ENCODE peak calls at places on chromosomes 11 and 22, in seven cellular contexts. One of them, this sample, is unnamed.

GRCh38 chr11:96341237-96342130 is 1.5 kb downstream of the MAML2 start:
- DNase-seq in sigmoid colon: peak; percentile 79
- DNase-seq in IMR-90: peak; percentile 56
- DNase-seq in tibial nerve: no peak
- DNase-seq in transverse colon: peak; percentile 75
- DNase-seq in thyroid gland: peak; percentile 59
- DNase-seq in body of pancreas: peak; percentile 33
- DNase-seq in this sample: no peak

GRCh38 chr11:15091620-15092019 is 18.2 kb downstream of the CALCB start:
- DNase-seq in sigmoid colon: no peak
- DNase-seq in IMR-90: no peak
- DNase-seq in tibial nerve: no peak
- DNase-seq in transverse colon: no peak
- DNase-seq in thyroid gland: no peak
- DNase-seq in body of pancreas: no peak
- DNase-seq in this sample: no peak

GRCh38 chr11:19827399-19828135 is 114.9 kb downstream of the NAV2 start:
- DNase-seq in sigmoid colon: no peak
- DNase-seq in IMR-90: no peak
- DNase-seq in tibial nerve: no peak
- DNase-seq in transverse colon: no peak
- DNase-seq in thyroid gland: no peak
- DNase-seq in body of pancreas: no peak
- DNase-seq in this sample: no peak

GRCh38 chr11:12662101-12662500 is 12.1 kb upstream of the TEAD1 start:
- DNase-seq in sigmoid colon: no peak
- DNase-seq in IMR-90: no peak
- DNase-seq in tibial nerve: no peak
- DNase-seq in transverse colon: no peak
- DNase-seq in thyroid gland: no peak
- DNase-seq in body of pancreas: no peak
- DNase-seq in this sample: no peak

GRCh38 chr11:134063991-134064747 is 4.7 kb upstream of the JAM3 start:
- DNase-seq in sigmoid colon: no peak
- DNase-seq in IMR-90: no peak
- DNase-seq in tibial nerve: no peak
- DNase-seq in transverse colon: no peak
- DNase-seq in thyroid gland: no peak
- DNase-seq in body of pancreas: no peak
- DNase-seq in this sample: no peak

GRCh38 chr11:10653242-10653641 is 40.3 kb downstream of the IRAG1 start:
- DNase-seq in sigmoid colon: no peak
- DNase-seq in IMR-90: no peak
- DNase-seq in tibial nerve: no peak
- DNase-seq in transverse colon: no peak
- DNase-seq in thyroid gland: no peak
- DNase-seq in body of pancreas: no peak
- DNase-seq in this sample: no peak

GRCh38 chr11:69425895-69426544 is 55.4 kb upstream of the LINC01488 start:
- DNase-seq in sigmoid colon: no peak
- DNase-seq in IMR-90: no peak
- DNase-seq in tibial nerve: no peak
- DNase-seq in transverse colon: no peak
- DNase-seq in thyroid gland: no peak
- DNase-seq in body of pancreas: no peak
- DNase-seq in this sample: no peak

GRCh38 chr11:103436131-103436770 is 327.0 kb downstream of the DYNC2H1 start:
- DNase-seq in sigmoid colon: no peak
- DNase-seq in IMR-90: no peak
- DNase-seq in tibial nerve: no peak
- DNase-seq in transverse colon: no peak
- DNase-seq in thyroid gland: no peak
- DNase-seq in body of pancreas: no peak
- DNase-seq in this sample: no peak

GRCh38 chr11:8766043-8766992 is 83.7 kb downstream of the RPL27A start:
- DNase-seq in sigmoid colon: no peak
- DNase-seq in IMR-90: peak; percentile 52
- DNase-seq in tibial nerve: no peak
- DNase-seq in transverse colon: no peak
- DNase-seq in thyroid gland: no peak
- DNase-seq in body of pancreas: no peak
- DNase-seq in this sample: no peak

GRCh38 chr11:112366777-112367176 is 106.1 kb upstream of the PLET1 start:
- DNase-seq in sigmoid colon: no peak
- DNase-seq in IMR-90: peak; percentile 80
- DNase-seq in tibial nerve: no peak
- DNase-seq in transverse colon: no peak
- DNase-seq in thyroid gland: no peak
- DNase-seq in body of pancreas: no peak
- DNase-seq in this sample: no peak

GRCh38 chr22:47213571-47214230 is 451.3 kb downstream of the TBC1D22A start:
- DNase-seq in sigmoid colon: peak; percentile 33
- DNase-seq in IMR-90: no peak
- DNase-seq in tibial nerve: no peak
- DNase-seq in transverse colon: peak; percentile 28
- DNase-seq in thyroid gland: peak; percentile 46
- DNase-seq in body of pancreas: no peak
- DNase-seq in this sample: peak; percentile 30

GRCh38 chr11:78489184-78489583 is 71.6 kb upstream of the GAB2 start:
- DNase-seq in sigmoid colon: no peak
- DNase-seq in IMR-90: no peak
- DNase-seq in tibial nerve: no peak
- DNase-seq in transverse colon: no peak
- DNase-seq in thyroid gland: no peak
- DNase-seq in body of pancreas: no peak
- DNase-seq in this sample: no peak

GRCh38 chr11:117985953-117986887 is at the start of gene IL10RA:
- DNase-seq in sigmoid colon: peak; percentile 91
- DNase-seq in IMR-90: peak; percentile 20
- DNase-seq in tibial nerve: peak; percentile 39
- DNase-seq in transverse colon: peak; percentile 90
- DNase-seq in thyroid gland: peak; percentile 78
- DNase-seq in body of pancreas: peak; percentile 84
- DNase-seq in this sample: no peak

GRCh38 chr22:36856121-36856791 is 4.5 kb upstream of the NCF4 start:
- DNase-seq in sigmoid colon: peak; percentile 94
- DNase-seq in IMR-90: peak; percentile 79
- DNase-seq in tibial nerve: peak; percentile 65
- DNase-seq in transverse colon: peak; percentile 95
- DNase-seq in thyroid gland: peak; percentile 85
- DNase-seq in body of pancreas: peak; percentile 89
- DNase-seq in this sample: peak; percentile 65

GRCh38 chr11:57536947-57537654 is at the start of gene SMTNL1:
- DNase-seq in sigmoid colon: no peak
- DNase-seq in IMR-90: no peak
- DNase-seq in tibial nerve: no peak
- DNase-seq in transverse colon: no peak
- DNase-seq in thyroid gland: no peak
- DNase-seq in body of pancreas: no peak
- DNase-seq in this sample: no peak

GRCh38 chr22:41341990-41342389 is 39.8 kb upstream of the TEF start:
- DNase-seq in sigmoid colon: no peak
- DNase-seq in IMR-90: peak; percentile 36
- DNase-seq in tibial nerve: no peak
- DNase-seq in transverse colon: no peak
- DNase-seq in thyroid gland: no peak
- DNase-seq in body of pancreas: no peak
- DNase-seq in this sample: no peak

GRCh38 chr11:35316161-35316560 is 103.2 kb downstream of the SLC1A2 start:
- DNase-seq in sigmoid colon: no peak
- DNase-seq in IMR-90: peak; percentile 33
- DNase-seq in tibial nerve: no peak
- DNase-seq in transverse colon: no peak
- DNase-seq in thyroid gland: no peak
- DNase-seq in body of pancreas: no peak
- DNase-seq in this sample: no peak

DNA sequence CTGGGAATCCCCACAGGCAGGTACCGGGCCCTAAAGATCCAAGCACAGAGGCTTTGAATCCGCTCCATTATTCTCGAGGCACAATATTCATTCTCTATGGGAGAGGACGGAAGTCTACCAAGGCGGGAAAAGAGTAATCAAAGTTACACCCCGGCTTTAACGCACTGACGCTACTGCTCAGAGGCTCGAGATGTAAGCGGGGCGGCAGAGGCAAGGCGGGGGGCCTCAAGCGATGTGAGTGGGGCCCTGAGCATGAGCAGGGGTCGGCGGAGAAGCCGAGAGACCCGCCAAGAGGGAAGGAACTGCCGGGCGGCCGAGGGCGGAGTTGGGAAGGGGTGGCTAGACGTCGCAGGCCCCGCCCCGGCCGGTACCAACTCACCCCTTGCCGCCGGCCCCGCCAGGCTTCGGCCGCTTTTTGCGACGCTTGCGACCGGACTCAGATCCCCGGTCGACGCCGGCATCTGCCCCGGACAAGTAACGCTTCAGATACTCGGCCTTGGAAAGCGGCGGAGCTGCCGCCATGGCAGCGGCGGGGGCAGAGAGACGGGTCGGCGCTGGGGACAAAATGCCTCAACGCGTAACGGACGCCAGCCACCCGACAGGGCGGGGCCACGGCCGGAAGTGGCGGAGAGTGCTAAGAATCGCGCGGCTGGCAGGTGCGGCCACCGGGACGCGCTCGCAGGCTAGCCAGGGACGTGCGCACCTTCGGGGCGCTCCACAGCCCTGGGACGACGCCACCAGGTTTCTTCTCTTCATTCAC is at the start of gene BUD13:
- DNase-seq in sigmoid colon: peak; percentile 95
- DNase-seq in IMR-90: peak; percentile 75
- DNase-seq in tibial nerve: peak; percentile 75
- DNase-seq in transverse colon: peak; percentile 94
- DNase-seq in thyroid gland: peak; percentile 89
- DNase-seq in body of pancreas: peak; percentile 89
- DNase-seq in this sample: peak; percentile 63
- TF ChIP-seq POLR2A in sigmoid colon: peak; percentile 47
- TF ChIP-seq POLR2A in IMR-90: peak; percentile 64
- TF ChIP-seq POLR2A in tibial nerve: peak; percentile 50
- TF ChIP-seq POLR2A in transverse colon: peak; percentile 79
- TF ChIP-seq POLR2A in thyroid gland: peak; percentile 80
- TF ChIP-seq POLR2A in body of pancreas: peak; percentile 57
- TF ChIP-seq POLR2A in this sample: peak; percentile 65

DNA sequence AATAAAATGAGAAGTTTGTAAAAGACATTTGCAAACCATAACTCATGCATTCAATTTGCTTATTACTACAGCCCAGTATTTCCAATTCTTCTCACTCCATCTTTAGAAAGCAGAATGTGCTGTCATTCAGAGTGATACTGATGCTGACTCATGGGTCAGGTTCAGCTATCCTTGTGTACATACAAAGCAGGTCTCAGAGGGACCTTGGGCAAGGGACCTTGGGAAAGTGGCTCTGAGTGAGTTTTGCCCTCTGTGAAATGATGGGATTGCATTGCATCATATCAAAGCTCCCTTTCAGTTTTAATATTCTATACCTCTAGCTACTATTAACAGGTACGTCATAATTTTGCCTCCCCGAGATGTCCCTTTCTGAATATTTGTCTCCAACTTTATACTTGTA is 848.7 kb downstream of the OPCML start:
- DNase-seq in sigmoid colon: no peak
- DNase-seq in IMR-90: peak; percentile 14
- DNase-seq in tibial nerve: no peak
- DNase-seq in transverse colon: no peak
- DNase-seq in thyroid gland: no peak
- DNase-seq in body of pancreas: no peak
- DNase-seq in this sample: no peak
- TF ChIP-seq POLR2A in sigmoid colon: no peak
- TF ChIP-seq POLR2A in IMR-90: no peak
- TF ChIP-seq POLR2A in tibial nerve: no peak
- TF ChIP-seq POLR2A in transverse colon: no peak
- TF ChIP-seq POLR2A in thyroid gland: no peak
- TF ChIP-seq POLR2A in body of pancreas: no peak
- TF ChIP-seq POLR2A in this sample: no peak

DNA sequence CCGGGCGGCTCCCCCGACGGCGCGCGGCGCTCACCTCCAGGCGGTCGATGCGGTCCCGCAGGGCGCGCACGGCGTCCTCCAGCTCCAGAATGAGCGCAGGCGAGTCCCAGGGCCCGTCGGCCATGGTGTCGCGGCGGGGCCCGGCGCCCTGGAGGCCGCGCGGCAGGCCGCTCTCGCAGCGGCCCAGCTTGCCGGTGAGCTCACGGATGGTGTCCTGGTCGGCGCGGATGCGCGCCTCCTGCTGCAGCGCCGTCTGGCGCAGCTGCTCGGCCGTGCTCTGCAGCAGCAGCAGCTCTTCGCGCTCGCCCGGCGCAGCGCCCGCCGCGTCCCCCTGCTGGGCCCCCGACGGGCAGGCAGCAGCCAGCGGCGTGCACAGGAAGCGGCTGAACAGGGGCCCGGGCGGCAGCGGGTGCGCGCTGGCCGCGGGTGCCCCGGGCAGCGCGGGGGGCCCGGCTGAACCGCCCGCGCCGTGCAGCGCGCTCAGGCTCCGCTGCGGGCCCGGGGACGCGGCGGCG is 570 bp downstream of the NPTXR start:
- DNase-seq in sigmoid colon: peak; percentile 79
- DNase-seq in IMR-90: peak; percentile 81
- DNase-seq in tibial nerve: no peak
- DNase-seq in transverse colon: peak; percentile 28
- DNase-seq in thyroid gland: peak; percentile 61
- DNase-seq in body of pancreas: peak; percentile 60
- DNase-seq in this sample: peak; percentile 80
- TF ChIP-seq POLR2A in sigmoid colon: no peak
- TF ChIP-seq POLR2A in IMR-90: no peak
- TF ChIP-seq POLR2A in tibial nerve: no peak
- TF ChIP-seq POLR2A in transverse colon: no peak
- TF ChIP-seq POLR2A in thyroid gland: no peak
- TF ChIP-seq POLR2A in body of pancreas: peak; percentile 37
- TF ChIP-seq POLR2A in this sample: no peak

GRCh38 chr22:19759459-19759993 is 1.1 kb upstream of the TBX1 start:
- DNase-seq in sigmoid colon: no peak
- DNase-seq in IMR-90: no peak
- DNase-seq in tibial nerve: no peak
- DNase-seq in transverse colon: no peak
- DNase-seq in thyroid gland: no peak
- DNase-seq in body of pancreas: no peak
- DNase-seq in this sample: no peak

GRCh38 chr22:19761500-19762314 is 1.1 kb downstream of the TBX1 start:
- DNase-seq in sigmoid colon: no peak
- DNase-seq in IMR-90: no peak
- DNase-seq in tibial nerve: no peak
- DNase-seq in transverse colon: no peak
- DNase-seq in thyroid gland: no peak
- DNase-seq in body of pancreas: no peak
- DNase-seq in this sample: no peak

GRCh38 chr22:19759994-19760651 is 455 bp upstream of the TBX1 start:
- DNase-seq in sigmoid colon: no peak
- DNase-seq in IMR-90: no peak
- DNase-seq in tibial nerve: no peak
- DNase-seq in transverse colon: no peak
- DNase-seq in thyroid gland: no peak
- DNase-seq in body of pancreas: no peak
- DNase-seq in this sample: no peak

GRCh38 chr22:19761022-19761499 is 483 bp downstream of the TBX1 start:
- DNase-seq in sigmoid colon: no peak
- DNase-seq in IMR-90: no peak
- DNase-seq in tibial nerve: no peak
- DNase-seq in transverse colon: no peak
- DNase-seq in thyroid gland: no peak
- DNase-seq in body of pancreas: no peak
- DNase-seq in this sample: no peak

DNA sequence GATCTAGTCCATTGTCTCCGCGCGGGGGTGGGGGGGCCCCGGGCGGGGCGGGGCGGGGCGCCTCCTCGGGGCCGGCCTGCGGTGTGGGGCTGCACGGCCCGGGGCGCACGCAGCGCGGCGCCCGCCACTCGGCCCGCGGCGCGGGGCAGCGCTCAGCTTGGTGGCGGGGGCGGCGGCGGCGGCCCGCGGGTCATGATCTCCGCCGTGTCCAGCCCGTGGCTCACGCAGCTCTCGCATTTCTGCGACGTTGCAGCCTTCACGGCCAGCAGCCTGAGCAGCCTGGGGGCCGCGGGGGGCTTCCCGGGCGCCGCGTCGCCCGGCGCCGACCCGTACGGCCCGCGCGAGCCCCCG is at the start of gene TBX1:
- DNase-seq in sigmoid colon: no peak
- DNase-seq in IMR-90: no peak
- DNase-seq in tibial nerve: no peak
- DNase-seq in transverse colon: no peak
- DNase-seq in thyroid gland: no peak
- DNase-seq in body of pancreas: no peak
- DNase-seq in this sample: no peak
- TF ChIP-seq POLR2A in sigmoid colon: no peak
- TF ChIP-seq POLR2A in IMR-90: no peak
- TF ChIP-seq POLR2A in tibial nerve: no peak
- TF ChIP-seq POLR2A in transverse colon: no peak
- TF ChIP-seq POLR2A in thyroid gland: no peak
- TF ChIP-seq POLR2A in body of pancreas: no peak
- TF ChIP-seq POLR2A in this sample: no peak